ENCODE peak calls at places on chromosomes 3 and 15, in four cellular contexts. S, Z, W and R are unnamed samples.

GRCh38 chr15:29571728-29572454 is 250.4 kb downstream of the TJP1 start:
- DNase-seq in S (no peak), Z (no peak), W (no peak), R (no peak)

GRCh38 chr15:47185222-47185800 is 532.0 kb upstream of the SEMA6D start:
- DNase-seq in S (no peak), Z (no peak), W (no peak), R (no peak)

GRCh38 chr3:196708467-196708866 is 3.6 kb downstream of the CEP19 start:
- DNase-seq in S (no peak), Z (no peak), W (no peak), R (no peak)

GRCh38 chr3:62363275-62363674 is 10.1 kb downstream of the FEZF2 start:
- DNase-seq in S (no peak), Z (no peak), W (no peak), R (no peak)

GRCh38 chr3:129723558-129724324 is 117.3 kb upstream of the PLXND1 start:
- DNase-seq in S (no peak), Z (no peak), W (no peak), R (no peak)

GRCh38 chr3:4904801-4905695 is 74.2 kb upstream of the BHLHE40 start:
- DNase-seq in S (no peak), Z (no peak), W (no peak), R (no peak)

GRCh38 chr3:138921316-138922292 is 25.3 kb downstream of the FOXL2 start:
- DNase-seq in S (no peak), Z (no peak), W (no peak), R (peak)

GRCh38 chr15:74795961-74796625 is 14.2 kb downstream of the CSK start:
- DNase-seq in S (no peak), Z (no peak), W (no peak), R (no peak)

GRCh38 chr15:83549563-83549962 is 102.4 kb downstream of the SH3GL3 start:
- DNase-seq in S (no peak), Z (no peak), W (no peak), R (no peak)

GRCh38 chr15:76168237-76168984 is 108.6 kb downstream of the TMEM266 start:
- DNase-seq in S (no peak), Z (no peak), W (no peak), R (no peak)

GRCh38 chr3:52054689-52055511 is 1.5 kb downstream of the DUSP7 start:
- DNase-seq in S (peak), Z (peak), W (no peak), R (no peak)

GRCh38 chr3:153028336-153028735 is 133.7 kb upstream of the RAP2B start:
- DNase-seq in S (no peak), Z (no peak), W (no peak), R (no peak)

GRCh38 chr3:85476891-85477495 is 518.2 kb downstream of the CADM2 start:
- DNase-seq in S (no peak), Z (no peak), W (no peak), R (no peak)

GRCh38 chr3:117756580-117756979 is 1047.0 kb downstream of the TUSC7 start:
- DNase-seq in S (no peak), Z (no peak), W (no peak), R (no peak)

GRCh38 chr15:47288794-47289193 is 428.5 kb upstream of the SEMA6D start:
- DNase-seq in S (no peak), Z (no peak), W (no peak), R (no peak)

GRCh38 chr15:29942144-29942543 is 119.9 kb upstream of the TJP1 start:
- DNase-seq in S (no peak), Z (no peak), W (no peak), R (no peak)

GRCh38 chr3:18079062-18079461 is 336.6 kb upstream of the TBC1D5 start:
- DNase-seq in S (no peak), Z (no peak), W (no peak), R (no peak)

GRCh38 chr3:40504636-40505430 is 1.0 kb upstream of the ZNF620 start:
- DNase-seq in S (no peak), Z (no peak), W (no peak), R (peak)

DNA sequence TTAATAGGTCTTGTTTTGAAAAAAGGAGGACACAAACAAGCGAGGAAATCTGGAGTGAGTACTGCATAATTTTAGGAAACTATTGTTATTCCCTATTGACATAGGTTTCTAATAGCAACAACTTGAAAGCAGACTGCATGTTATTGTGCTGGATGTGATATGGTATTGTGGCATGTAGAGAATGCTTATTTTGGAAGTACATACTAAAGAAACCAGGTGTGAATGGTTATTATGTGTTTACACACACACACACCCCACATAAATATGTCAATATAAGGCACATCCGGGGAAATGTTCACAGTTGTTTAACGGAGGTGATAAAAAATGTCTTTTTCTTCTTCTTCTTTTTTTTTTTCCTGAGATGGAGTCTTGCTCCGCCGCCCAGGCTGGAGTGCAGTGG is 5.9 kb upstream of the MORF4L1 start:
- DNase-seq in S (no peak), Z (no peak), W (no peak), R (no peak)
- TF ChIP-seq SP1 in S (no peak), Z (no peak), W (no peak), R (no peak)

GRCh38 chr3:168671091-168671490 is 575.4 kb upstream of the GOLIM4 start:
- DNase-seq in S (no peak), Z (no peak), W (no peak), R (no peak)
- TF ChIP-seq JUN in S (no peak), Z (no peak), W (no peak), R (no peak)

GRCh38 chr3:69385033-69385722 is 710 bp downstream of the FRMD4B start:
- DNase-seq in S (no peak), Z (no peak), W (no peak), R (no peak)

GRCh38 chr3:69386535-69387385 is 872 bp upstream of the FRMD4B start:
- DNase-seq in S (no peak), Z (no peak), W (no peak), R (no peak)

GRCh38 chr3:69388241-69388640 is 2.4 kb upstream of the FRMD4B start:
- DNase-seq in S (no peak), Z (no peak), W (no peak), R (no peak)

GRCh38 chr3:69384379-69384778 is 1.5 kb downstream of the FRMD4B start:
- DNase-seq in S (no peak), Z (no peak), W (no peak), R (no peak)

DNA sequence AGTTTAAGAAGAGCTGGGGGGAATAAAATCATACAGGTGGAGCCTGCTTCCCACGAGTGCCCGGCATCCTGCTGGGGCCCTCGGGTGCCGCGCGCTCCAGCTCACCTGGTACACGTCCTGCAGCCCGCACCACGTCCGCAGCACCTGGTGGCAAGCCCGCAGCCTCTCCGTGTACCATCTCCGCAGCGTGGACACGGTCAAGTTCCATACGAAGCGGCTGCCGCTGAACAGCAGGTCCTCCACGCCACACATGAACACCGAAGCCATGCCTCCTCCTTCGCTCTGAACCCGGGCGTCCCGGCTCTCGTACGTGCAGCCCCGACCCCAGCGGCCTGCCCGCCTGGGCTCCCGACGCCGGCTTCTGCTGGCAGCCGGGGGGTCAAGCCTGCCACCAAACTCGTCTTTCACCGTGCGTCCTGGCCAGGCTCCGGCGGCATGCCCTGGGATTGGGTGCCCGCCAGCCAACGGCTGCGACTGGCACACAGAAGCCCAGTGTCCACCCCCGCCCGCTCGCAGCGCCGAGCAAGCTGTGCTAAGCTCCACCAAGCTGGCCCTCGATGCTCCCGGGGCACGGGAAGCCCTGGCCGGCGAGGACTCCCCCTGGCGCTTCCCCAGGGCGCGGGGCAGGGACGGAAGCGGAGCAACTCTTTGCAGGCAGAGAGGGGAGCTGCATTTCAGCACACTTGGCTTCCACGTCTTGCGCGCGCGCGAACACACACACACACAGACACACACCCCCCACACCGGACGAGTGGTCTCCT is at the start of gene FRMD4B:
- DNase-seq in S (peak), Z (no peak), W (no peak), R (peak)
- TF ChIP-seq SP1 in S (no peak), Z (no peak), W (no peak), R (no peak)

DNA sequence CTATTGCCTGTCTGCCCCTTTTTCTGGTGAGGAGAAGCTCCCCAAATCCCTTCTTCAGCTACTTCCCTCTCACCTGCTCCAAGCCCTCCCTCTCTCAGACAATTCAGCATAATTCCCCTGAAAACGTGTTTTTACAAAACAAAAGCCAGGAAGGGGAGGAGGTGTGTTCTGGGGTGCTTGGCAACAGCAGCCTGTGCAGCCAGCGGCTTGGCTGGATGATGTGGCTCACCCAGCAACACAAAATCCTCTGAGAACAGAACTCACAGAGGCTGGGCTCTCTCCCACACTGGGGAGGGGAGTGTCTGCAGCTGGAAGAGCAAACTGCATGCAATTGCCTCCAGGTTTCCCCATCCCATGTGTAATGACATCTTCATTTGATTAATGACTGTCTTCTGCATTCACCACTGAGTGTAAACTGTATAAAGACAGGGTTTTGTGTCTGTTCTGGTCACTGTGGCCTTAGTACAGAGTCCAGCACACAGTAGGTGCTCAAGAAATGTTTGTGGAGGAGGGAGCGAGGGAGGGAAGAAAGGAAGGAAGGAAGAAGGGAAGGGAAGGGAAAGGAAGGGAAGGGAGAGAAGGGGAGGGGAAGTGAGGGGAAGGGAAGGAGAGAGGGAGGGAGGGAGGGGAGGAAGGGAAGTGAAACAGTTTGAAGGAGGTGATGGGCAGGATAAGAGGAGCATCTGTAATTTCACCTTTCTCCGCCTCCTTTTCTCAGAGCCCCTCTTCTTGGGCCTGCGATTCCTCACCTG is 70.1 kb upstream of the GLCE start:
- DNase-seq in S (peak), Z (no peak), W (peak), R (no peak)
- TF ChIP-seq JUN in S (no peak), Z (no peak), W (no peak), R (no peak)

GRCh38 chr3:59502806-59503205 is 453.0 kb upstream of the CFAP20DC start:
- DNase-seq in S (no peak), Z (no peak), W (no peak), R (no peak)

GRCh38 chr3:59496250-59496649 is 446.4 kb upstream of the CFAP20DC start:
- DNase-seq in S (no peak), Z (no peak), W (no peak), R (no peak)

GRCh38 chr3:59503441-59503840 is 453.6 kb upstream of the CFAP20DC start:
- DNase-seq in S (no peak), Z (no peak), W (no peak), R (no peak)

GRCh38 chr3:59499954-59500353 is 450.1 kb upstream of the CFAP20DC start:
- DNase-seq in S (peak), Z (no peak), W (no peak), R (no peak)

DNA sequence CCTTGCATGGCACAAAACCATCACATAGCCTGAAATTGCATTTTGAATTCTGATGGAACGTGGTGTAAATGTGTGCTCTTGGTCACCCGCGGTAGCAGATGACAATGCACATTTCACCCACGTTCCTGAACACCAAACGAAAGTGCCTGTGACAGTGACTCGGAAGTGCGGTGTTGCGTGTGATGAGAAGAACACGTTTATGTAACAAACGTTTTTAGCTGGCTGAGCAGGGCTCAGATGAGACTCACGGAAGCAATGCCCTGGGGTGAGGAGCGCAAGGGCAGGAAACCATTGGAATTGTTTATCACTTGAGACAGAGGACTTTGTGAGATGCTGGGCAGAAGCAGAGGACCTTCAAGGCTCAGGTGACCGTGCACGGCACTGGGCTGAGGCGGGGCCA is 449.2 kb upstream of the CFAP20DC start:
- DNase-seq in S (no peak), Z (no peak), W (no peak), R (no peak)
- TF ChIP-seq SP1 in S (no peak), Z (no peak), W (no peak), R (no peak)

DNA sequence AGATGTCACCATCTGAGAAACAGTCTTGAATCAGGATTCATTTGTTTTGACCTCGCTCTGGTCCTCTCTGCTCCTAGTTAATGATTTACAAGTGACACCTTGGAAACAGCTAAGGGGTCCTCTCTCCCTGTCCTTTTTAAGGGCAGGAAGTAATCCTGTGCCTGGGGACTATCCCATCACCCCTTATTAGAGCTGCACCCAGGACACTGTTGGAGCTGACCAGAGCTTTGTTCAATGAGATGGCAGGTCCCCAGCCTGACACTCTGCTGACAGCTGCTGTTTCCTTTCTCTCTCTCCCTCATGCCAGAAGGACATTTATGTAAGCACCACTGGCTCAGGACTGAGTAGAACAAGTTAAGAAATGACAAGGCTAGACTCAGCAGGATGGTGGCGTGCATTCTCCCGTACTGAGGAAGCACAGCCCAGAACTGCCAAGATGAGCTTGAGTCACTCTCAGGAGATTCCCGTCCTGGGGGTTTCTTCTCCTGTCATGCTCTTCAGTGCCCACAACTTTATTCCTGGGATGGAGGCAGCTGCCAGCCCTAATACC is 17.3 kb downstream of the GJD2 start:
- DNase-seq in S (no peak), Z (no peak), W (no peak), R (no peak)
- TF ChIP-seq JUN in S (no peak), Z (no peak), W (no peak), R (no peak)

GRCh38 chr3:15243822-15244482 is 37.9 kb downstream of the CAPN7 start:
- DNase-seq in S (no peak), Z (no peak), W (no peak), R (no peak)

GRCh38 chr3:15246186-15246585 is 40.1 kb downstream of the CAPN7 start:
- DNase-seq in S (no peak), Z (no peak), W (no peak), R (no peak)

GRCh38 chr3:15241341-15241740 is 35.3 kb downstream of the CAPN7 start:
- DNase-seq in S (peak), Z (peak), W (no peak), R (no peak)
- TF ChIP-seq SP1 in S (no peak), Z (no peak), W (no peak), R (no peak)

DNA sequence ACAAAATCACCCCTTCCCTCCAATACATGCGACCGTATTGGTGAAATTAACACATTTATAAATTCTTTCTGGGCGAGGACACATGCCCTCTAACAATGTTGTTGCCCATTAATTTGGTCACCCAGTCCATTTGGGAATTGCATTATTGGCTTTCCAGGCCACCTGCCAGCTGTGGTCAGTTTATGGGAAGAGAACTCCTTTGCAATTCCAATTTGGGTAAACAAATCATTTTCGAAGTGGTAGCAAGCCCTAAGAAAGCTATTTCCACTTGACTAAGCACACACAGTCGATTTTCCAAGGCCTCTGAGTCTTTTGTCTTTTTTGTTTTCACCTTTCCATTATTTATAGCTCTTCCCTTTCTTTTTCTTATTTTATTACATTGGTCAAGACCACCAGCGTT is 362.3 kb upstream of the RGMA start:
- DNase-seq in S (no peak), Z (no peak), W (no peak), R (no peak)
- TF ChIP-seq JUN in S (no peak), Z (no peak), W (no peak), R (no peak)

GRCh38 chr15:52511084-52511483 is 17.6 kb downstream of the MYO5A start:
- DNase-seq in S (no peak), Z (no peak), W (no peak), R (no peak)
- TF ChIP-seq SP1 in S (no peak), Z (no peak), W (no peak), R (no peak)